ENCODE peak calls at places on chromosomes 6 and 20, in ten cellular contexts. G, Z, R, Q, L, A, O, I, D and M are unnamed samples. For H3K4me1, the result is how much of the 10 kb centered on the place peaks cover.

GRCh38 chr6:139474145-139475108 is 100.0 kb upstream of the CITED2 start:
- DNase-seq in G (no peak), Z (no peak), R (no peak), Q (peak), L (no peak), A (peak), O (peak), I (no peak), D (peak), M (no peak)

GRCh38 chr6:109197061-109197460 is 101.8 kb downstream of the CEP57L1 start:
- DNase-seq in G (no peak), Z (no peak), R (no peak), Q (no peak), L (no peak), A (no peak), O (no peak), I (no peak), D (no peak), M (no peak)

GRCh38 chr6:98769546-98769945 is 64.8 kb upstream of the POU3F2 start:
- DNase-seq in G (no peak), Z (no peak), R (no peak), Q (no peak), L (no peak), A (peak), O (no peak), I (peak), D (no peak), M (no peak)

GRCh38 chr20:9072741-9073310 is 3.9 kb downstream of the PLCB4 start:
- DNase-seq in G (no peak), Z (no peak), R (no peak), Q (no peak), L (no peak), A (peak), O (no peak), I (no peak), D (no peak), M (no peak)

GRCh38 chr6:12132351-12133222 is 120.5 kb downstream of the HIVEP1 start:
- DNase-seq in G (no peak), Z (no peak), R (no peak), Q (no peak), L (no peak), A (no peak), O (no peak), I (no peak), D (no peak), M (no peak)

GRCh38 chr6:44696099-44696498 is 308.6 kb downstream of the CDC5L start:
- DNase-seq in G (no peak), Z (no peak), R (no peak), Q (no peak), L (no peak), A (no peak), O (no peak), I (no peak), D (no peak), M (no peak)

GRCh38 chr20:31823360-31824124 is 4.4 kb downstream of the MYLK2 start:
- DNase-seq in G (no peak), Z (no peak), R (no peak), Q (no peak), L (peak), A (no peak), O (no peak), I (no peak), D (no peak), M (no peak)

GRCh38 chr20:36572701-36573102 is 695 bp upstream of the TGIF2 start:
- DNase-seq in G (no peak), Z (peak), R (no peak), Q (peak), L (no peak), A (peak), O (peak), I (no peak), D (no peak), M (no peak)

GRCh38 chr20:24998631-24999445 is 6.3 kb upstream of the APMAP start:
- DNase-seq in G (peak), Z (no peak), R (no peak), Q (peak), L (no peak), A (no peak), O (peak), I (no peak), D (no peak), M (no peak)

GRCh38 chr6:5127106-5127687 is 42.1 kb downstream of the PPP1R3G start:
- DNase-seq in G (no peak), Z (no peak), R (no peak), Q (no peak), L (no peak), A (no peak), O (no peak), I (no peak), D (no peak), M (no peak)

GRCh38 chr6:149723771-149724417 is 6.0 kb upstream of the LATS1 start:
- DNase-seq in G (no peak), Z (peak), R (peak), Q (peak), L (no peak), A (peak), O (peak), I (peak), D (peak), M (no peak)

GRCh38 chr6:7496266-7496875 is 45.1 kb upstream of the DSP start:
- DNase-seq in G (no peak), Z (no peak), R (no peak), Q (no peak), L (no peak), A (no peak), O (no peak), I (no peak), D (no peak), M (no peak)

DNA sequence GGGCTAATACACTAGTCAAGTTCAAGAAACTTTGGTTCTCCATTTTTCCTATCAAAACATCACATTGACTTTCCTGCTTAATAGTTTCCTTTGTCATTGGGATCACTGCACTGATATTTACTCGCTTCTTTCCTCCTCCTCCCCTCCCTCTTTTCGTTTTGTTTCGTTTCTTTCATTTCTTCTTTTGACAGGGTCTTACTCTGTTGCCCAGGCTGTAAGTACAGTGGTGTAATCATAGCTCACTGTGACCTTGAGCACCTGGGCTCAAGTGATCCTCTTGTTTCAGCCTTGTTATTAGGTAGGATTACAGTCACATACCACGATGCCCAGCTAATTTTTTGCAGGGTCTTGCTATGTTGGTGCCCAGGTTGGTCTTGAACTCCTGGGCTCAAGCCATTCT is 12.3 kb downstream of the PAQR8 start:
- DNase-seq in G (no peak), Z (no peak), R (no peak), Q (no peak), L (no peak), A (no peak), O (no peak), I (no peak), D (no peak), M (no peak)
- H3K4me1 ChIP-seq in G (under half), Z (under half), R (under half), Q (under half), L (under half), A (under half), O (under half), I (under half), D (half or more), M (under half)

DNA sequence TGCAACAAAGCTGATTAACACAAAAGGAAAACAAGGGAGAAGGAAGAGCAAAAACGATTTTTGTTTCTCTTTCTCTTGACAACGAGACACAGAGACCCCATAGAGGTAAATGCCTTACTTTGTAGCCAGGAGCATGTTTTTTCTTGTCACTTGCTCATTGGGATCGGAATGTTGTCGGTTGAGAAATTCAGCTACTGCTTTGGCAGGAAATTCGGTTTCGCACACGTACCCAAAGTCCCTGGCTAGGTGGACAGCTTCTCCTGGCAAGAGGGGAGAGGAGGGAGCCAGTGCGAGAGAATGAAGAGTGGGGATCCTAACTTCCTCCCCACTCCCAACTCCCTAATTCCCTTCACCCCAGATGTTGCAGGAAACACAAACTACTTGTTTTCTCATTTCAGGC is 14.5 kb downstream of the TFAP2A start:
- DNase-seq in G (no peak), Z (no peak), R (no peak), Q (no peak), L (no peak), A (peak), O (no peak), I (no peak), D (no peak), M (no peak)
- H3K4me1 ChIP-seq in G (under half), Z (under half), R (under half), Q (under half), L (under half), A (under half), O (under half), I (under half), D (under half), M (under half)

GRCh38 chr6:111802720-111803119 is 70.5 kb downstream of the FYN start:
- DNase-seq in G (no peak), Z (no peak), R (no peak), Q (no peak), L (no peak), A (no peak), O (no peak), I (no peak), D (no peak), M (no peak)

GRCh38 chr6:111798281-111798725 is 74.9 kb downstream of the FYN start:
- DNase-seq in G (no peak), Z (no peak), R (no peak), Q (no peak), L (no peak), A (no peak), O (no peak), I (no peak), D (no peak), M (no peak)

GRCh38 chr6:111800821-111801220 is 72.4 kb downstream of the FYN start:
- DNase-seq in G (no peak), Z (no peak), R (no peak), Q (no peak), L (no peak), A (no peak), O (no peak), I (no peak), D (no peak), M (no peak)

GRCh38 chr6:111800468-111800760 is 72.8 kb downstream of the FYN start:
- DNase-seq in G (no peak), Z (no peak), R (no peak), Q (no peak), L (no peak), A (no peak), O (no peak), I (no peak), D (no peak), M (no peak)

GRCh38 chr6:111799576-111800467 is 73.4 kb downstream of the FYN start:
- DNase-seq in G (no peak), Z (no peak), R (no peak), Q (no peak), L (no peak), A (no peak), O (no peak), I (no peak), D (no peak), M (no peak)
- H3K4me1 ChIP-seq in G (under half), Z (under half), R (under half), Q (under half), L (under half), A (under half), O (under half), I (under half), D (half or more), M (under half)

DNA sequence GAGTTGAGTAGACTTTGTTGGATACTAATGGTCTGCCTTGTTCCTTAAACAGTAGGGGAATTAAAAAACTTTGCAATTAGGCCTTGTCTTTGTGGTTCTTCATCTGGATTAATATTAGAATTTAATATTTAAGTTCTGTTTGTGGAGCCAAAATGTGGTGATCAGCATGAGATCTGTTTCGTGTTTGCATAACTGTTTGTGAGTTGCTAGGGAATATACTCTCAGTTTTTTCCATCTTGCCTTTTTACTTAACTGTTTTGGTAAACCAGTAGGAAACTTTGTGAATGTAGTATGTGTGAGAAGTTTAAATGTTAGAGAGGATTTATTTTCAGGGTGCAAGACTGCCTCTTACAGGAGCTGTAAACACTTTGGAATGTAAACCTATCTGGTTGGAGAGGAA is 35.6 kb downstream of the LRRC1 start:
- DNase-seq in G (no peak), Z (no peak), R (no peak), Q (no peak), L (no peak), A (no peak), O (no peak), I (no peak), D (no peak), M (no peak)
- H3K4me1 ChIP-seq in G (under half), Z (under half), R (under half), Q (under half), L (under half), A (under half), O (under half), I (under half), D (half or more), M (under half)

GRCh38 chr20:50410343-50410742 is 99.8 kb upstream of the PTPN1 start:
- DNase-seq in G (no peak), Z (no peak), R (no peak), Q (no peak), L (no peak), A (no peak), O (no peak), I (no peak), D (no peak), M (no peak)
- H3K4me1 ChIP-seq in G (under half), Z (under half), R (under half), Q (under half), L (under half), A (under half), O (under half), I (under half), D (under half), M (under half)

GRCh38 chr20:17568972-17569471 is 853 bp upstream of the DSTN start:
- DNase-seq in G (peak), Z (no peak), R (peak), Q (peak), L (peak), A (peak), O (peak), I (peak), D (peak), M (peak)

GRCh38 chr20:17571153-17571527 is 1.3 kb downstream of the DSTN start:
- DNase-seq in G (no peak), Z (no peak), R (no peak), Q (no peak), L (no peak), A (no peak), O (no peak), I (no peak), D (no peak), M (no peak)

GRCh38 chr20:17569616-17570346 is at the start of gene DSTN:
- DNase-seq in G (peak), Z (peak), R (peak), Q (peak), L (peak), A (peak), O (peak), I (peak), D (peak), M (peak)

GRCh38 chr20:17571967-17572638 is 2.2 kb downstream of the DSTN start:
- DNase-seq in G (no peak), Z (no peak), R (no peak), Q (no peak), L (no peak), A (no peak), O (no peak), I (no peak), D (no peak), M (no peak)

DNA sequence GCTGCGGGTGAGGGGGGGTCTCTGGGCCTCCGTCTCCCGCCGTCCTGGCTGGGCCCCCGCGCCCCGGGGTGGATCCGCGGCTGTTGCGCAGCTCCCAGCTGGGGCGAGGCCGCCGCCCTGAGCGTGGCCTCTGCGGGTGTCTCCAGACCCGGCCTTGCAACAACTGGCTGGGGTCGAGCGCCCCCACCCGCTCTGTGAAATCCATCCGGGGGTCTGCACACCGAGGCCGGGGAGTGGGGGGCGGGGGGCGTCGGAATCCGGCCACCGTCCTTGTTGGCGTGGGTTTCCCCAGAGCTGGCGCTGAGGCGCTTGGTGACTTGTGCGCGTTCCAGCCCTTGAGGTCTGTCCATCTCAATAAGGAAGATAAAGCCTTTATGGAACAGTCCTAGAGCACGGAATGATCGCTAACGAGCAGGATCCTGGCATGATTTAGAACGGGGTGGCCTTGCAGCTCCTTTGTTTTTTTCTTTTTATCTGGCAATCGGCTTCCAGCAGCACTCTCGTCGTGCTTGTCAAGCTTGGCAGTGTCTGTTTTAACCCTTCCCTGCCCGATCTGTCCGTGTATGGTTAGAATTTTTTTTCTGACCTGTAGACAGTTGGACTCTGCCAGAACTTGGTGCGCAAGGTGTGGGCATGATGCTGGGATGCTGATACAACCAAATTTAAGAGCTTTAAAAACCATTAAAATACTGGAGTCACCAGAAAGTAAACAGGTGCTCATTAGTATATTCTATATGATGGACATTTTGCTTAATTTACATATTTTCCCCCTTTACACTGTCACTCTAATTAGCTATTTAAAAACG is 675 bp downstream of the DSTN start:
- DNase-seq in G (peak), Z (no peak), R (peak), Q (peak), L (peak), A (peak), O (peak), I (peak), D (peak), M (peak)
- H3K4me1 ChIP-seq in G (under half), Z (under half), R (under half), Q (under half), L (under half), A (under half), O (under half), I (under half), D (half or more), M (half or more)